ENCODE peak calls at places on chromosomes 13 and 19, in eight cellular contexts. One of them, this sample, is unnamed. For H3K9me3 and H3K4me1, the result is how much of the 10 kb centered on the place peaks cover.

GRCh38 chr13:84433024-84433423 is 550.8 kb upstream of the SLITRK1 start:
- DNase-seq in K562: no peak
- DNase-seq in IMR-90: peak
- DNase-seq in GM12878: no peak
- DNase-seq in mammary epithelial cell: no peak
- DNase-seq in NT2/D1: no peak
- DNase-seq in neuronal stem cell: no peak
- DNase-seq in fibroblast of lung: peak
- DNase-seq in this sample: no peak

GRCh38 chr19:33497151-33497777 is 24.3 kb downstream of the PEPD start:
- DNase-seq in K562: no peak
- DNase-seq in IMR-90: no peak
- DNase-seq in GM12878: no peak
- DNase-seq in mammary epithelial cell: no peak
- DNase-seq in NT2/D1: no peak
- DNase-seq in neuronal stem cell: no peak
- DNase-seq in fibroblast of lung: no peak
- DNase-seq in this sample: no peak

GRCh38 chr19:4350111-4350510 is 6.7 kb downstream of the MPND start:
- DNase-seq in K562: no peak
- DNase-seq in IMR-90: no peak
- DNase-seq in GM12878: no peak
- DNase-seq in mammary epithelial cell: no peak
- DNase-seq in NT2/D1: no peak
- DNase-seq in neuronal stem cell: no peak
- DNase-seq in fibroblast of lung: no peak
- DNase-seq in this sample: no peak

GRCh38 chr19:33465834-33466233 is 55.8 kb downstream of the PEPD start:
- DNase-seq in K562: no peak
- DNase-seq in IMR-90: no peak
- DNase-seq in GM12878: no peak
- DNase-seq in mammary epithelial cell: no peak
- DNase-seq in NT2/D1: no peak
- DNase-seq in neuronal stem cell: no peak
- DNase-seq in fibroblast of lung: no peak
- DNase-seq in this sample: no peak

GRCh38 chr13:77190349-77190748 is 136.5 kb downstream of the MYCBP2 start:
- DNase-seq in K562: no peak
- DNase-seq in IMR-90: no peak
- DNase-seq in GM12878: no peak
- DNase-seq in mammary epithelial cell: no peak
- DNase-seq in NT2/D1: no peak
- DNase-seq in neuronal stem cell: no peak
- DNase-seq in fibroblast of lung: no peak
- DNase-seq in this sample: no peak

GRCh38 chr19:19459707-19460251 is 54.3 kb downstream of the GATAD2A start:
- DNase-seq in K562: peak
- DNase-seq in IMR-90: peak
- DNase-seq in GM12878: no peak
- DNase-seq in mammary epithelial cell: no peak
- DNase-seq in NT2/D1: no peak
- DNase-seq in neuronal stem cell: no peak
- DNase-seq in fibroblast of lung: peak
- DNase-seq in this sample: no peak

GRCh38 chr13:77391475-77391874 is 64.6 kb upstream of the MYCBP2 start:
- DNase-seq in K562: no peak
- DNase-seq in IMR-90: no peak
- DNase-seq in GM12878: no peak
- DNase-seq in mammary epithelial cell: no peak
- DNase-seq in NT2/D1: no peak
- DNase-seq in neuronal stem cell: no peak
- DNase-seq in fibroblast of lung: no peak
- DNase-seq in this sample: no peak

GRCh38 chr19:10566658-10567410 is 1.0 kb upstream of the KRI1 start:
- DNase-seq in K562: peak
- DNase-seq in IMR-90: no peak
- DNase-seq in GM12878: peak
- DNase-seq in mammary epithelial cell: no peak
- DNase-seq in NT2/D1: no peak
- DNase-seq in neuronal stem cell: no peak
- DNase-seq in fibroblast of lung: no peak
- DNase-seq in this sample: peak

GRCh38 chr13:27487776-27488175 is 37.4 kb upstream of the MTIF3 start:
- DNase-seq in K562: no peak
- DNase-seq in IMR-90: no peak
- DNase-seq in GM12878: no peak
- DNase-seq in mammary epithelial cell: no peak
- DNase-seq in NT2/D1: no peak
- DNase-seq in neuronal stem cell: no peak
- DNase-seq in fibroblast of lung: no peak
- DNase-seq in this sample: no peak

GRCh38 chr13:44402902-44403719 is 29.5 kb downstream of the SERP2 start:
- DNase-seq in K562: no peak
- DNase-seq in IMR-90: no peak
- DNase-seq in GM12878: no peak
- DNase-seq in mammary epithelial cell: peak
- DNase-seq in NT2/D1: no peak
- DNase-seq in neuronal stem cell: no peak
- DNase-seq in fibroblast of lung: no peak
- DNase-seq in this sample: peak

GRCh38 chr13:100129605-100130004 is 40.7 kb downstream of the PCCA start:
- DNase-seq in K562: no peak
- DNase-seq in IMR-90: no peak
- DNase-seq in GM12878: peak
- DNase-seq in mammary epithelial cell: no peak
- DNase-seq in NT2/D1: peak
- DNase-seq in neuronal stem cell: no peak
- DNase-seq in fibroblast of lung: no peak
- DNase-seq in this sample: peak

GRCh38 chr19:17153996-17154395 is 61.2 kb upstream of the USE1 start:
- DNase-seq in K562: no peak
- DNase-seq in IMR-90: no peak
- DNase-seq in GM12878: no peak
- DNase-seq in mammary epithelial cell: no peak
- DNase-seq in NT2/D1: no peak
- DNase-seq in neuronal stem cell: no peak
- DNase-seq in fibroblast of lung: no peak
- DNase-seq in this sample: no peak

GRCh38 chr19:39430675-39431593 is 4.8 kb downstream of the RPS16 start:
- DNase-seq in K562: peak
- DNase-seq in IMR-90: peak
- DNase-seq in GM12878: no peak
- DNase-seq in mammary epithelial cell: peak
- DNase-seq in NT2/D1: no peak
- DNase-seq in neuronal stem cell: no peak
- DNase-seq in fibroblast of lung: peak
- DNase-seq in this sample: peak

GRCh38 chr19:42086188-42086736 is 10.3 kb downstream of the ZNF574 start:
- DNase-seq in K562: no peak
- DNase-seq in IMR-90: no peak
- DNase-seq in GM12878: no peak
- DNase-seq in mammary epithelial cell: no peak
- DNase-seq in NT2/D1: no peak
- DNase-seq in neuronal stem cell: no peak
- DNase-seq in fibroblast of lung: no peak
- DNase-seq in this sample: no peak

GRCh38 chr19:1295169-1296012 is 9.7 kb downstream of the EFNA2 start:
- DNase-seq in K562: peak
- DNase-seq in IMR-90: no peak
- DNase-seq in GM12878: no peak
- DNase-seq in mammary epithelial cell: no peak
- DNase-seq in NT2/D1: no peak
- DNase-seq in neuronal stem cell: no peak
- DNase-seq in fibroblast of lung: no peak
- DNase-seq in this sample: peak

GRCh38 chr19:38190061-38190460 is 34.0 kb downstream of the DPF1 start:
- DNase-seq in K562: no peak
- DNase-seq in IMR-90: no peak
- DNase-seq in GM12878: no peak
- DNase-seq in mammary epithelial cell: no peak
- DNase-seq in NT2/D1: no peak
- DNase-seq in neuronal stem cell: no peak
- DNase-seq in fibroblast of lung: no peak
- DNase-seq in this sample: no peak

GRCh38 chr13:23772717-23773116 is 116.5 kb downstream of the MIPEP start:
- DNase-seq in K562: no peak
- DNase-seq in IMR-90: no peak
- DNase-seq in GM12878: no peak
- DNase-seq in mammary epithelial cell: no peak
- DNase-seq in NT2/D1: no peak
- DNase-seq in neuronal stem cell: no peak
- DNase-seq in fibroblast of lung: no peak
- DNase-seq in this sample: no peak
- H3K9ac ChIP-seq in K562: no peak
- H3K9ac ChIP-seq in IMR-90: no peak
- H3K9ac ChIP-seq in GM12878: no peak
- H3K9ac ChIP-seq in mammary epithelial cell: no peak
- H3K9ac ChIP-seq in NT2/D1: no peak
- H3K9ac ChIP-seq in neuronal stem cell: no peak
- H3K9ac ChIP-seq in fibroblast of lung: no peak
- H3K9ac ChIP-seq in this sample: no peak

DNA sequence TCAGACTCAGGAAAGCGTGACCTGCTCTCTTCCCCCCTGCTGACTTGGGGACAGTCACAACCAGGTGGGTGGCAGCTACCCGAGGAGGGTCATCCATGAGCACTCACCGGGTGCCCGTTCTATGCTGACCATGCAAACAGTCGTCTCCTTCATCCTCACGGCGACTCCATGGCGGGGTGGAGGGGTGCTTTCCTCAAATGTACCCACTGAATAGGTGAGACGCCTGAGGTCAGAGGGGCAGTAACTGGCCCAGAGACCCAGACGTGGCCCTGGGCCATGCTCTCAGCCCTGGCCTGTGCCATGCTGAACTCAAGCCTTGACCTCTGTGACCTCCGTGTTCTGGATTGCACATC is 59.2 kb upstream of the TPM4 start:
- DNase-seq in K562: no peak
- DNase-seq in IMR-90: no peak
- DNase-seq in GM12878: no peak
- DNase-seq in mammary epithelial cell: no peak
- DNase-seq in NT2/D1: no peak
- DNase-seq in neuronal stem cell: no peak
- DNase-seq in fibroblast of lung: no peak
- DNase-seq in this sample: no peak
- H3K9me3 ChIP-seq in K562: under half
- H3K9me3 ChIP-seq in IMR-90: under half
- H3K9me3 ChIP-seq in GM12878: under half
- H3K9me3 ChIP-seq in mammary epithelial cell: under half
- H3K9me3 ChIP-seq in NT2/D1: under half
- H3K9me3 ChIP-seq in neuronal stem cell: under half
- H3K9me3 ChIP-seq in fibroblast of lung: under half
- H3K9me3 ChIP-seq in this sample: under half

DNA sequence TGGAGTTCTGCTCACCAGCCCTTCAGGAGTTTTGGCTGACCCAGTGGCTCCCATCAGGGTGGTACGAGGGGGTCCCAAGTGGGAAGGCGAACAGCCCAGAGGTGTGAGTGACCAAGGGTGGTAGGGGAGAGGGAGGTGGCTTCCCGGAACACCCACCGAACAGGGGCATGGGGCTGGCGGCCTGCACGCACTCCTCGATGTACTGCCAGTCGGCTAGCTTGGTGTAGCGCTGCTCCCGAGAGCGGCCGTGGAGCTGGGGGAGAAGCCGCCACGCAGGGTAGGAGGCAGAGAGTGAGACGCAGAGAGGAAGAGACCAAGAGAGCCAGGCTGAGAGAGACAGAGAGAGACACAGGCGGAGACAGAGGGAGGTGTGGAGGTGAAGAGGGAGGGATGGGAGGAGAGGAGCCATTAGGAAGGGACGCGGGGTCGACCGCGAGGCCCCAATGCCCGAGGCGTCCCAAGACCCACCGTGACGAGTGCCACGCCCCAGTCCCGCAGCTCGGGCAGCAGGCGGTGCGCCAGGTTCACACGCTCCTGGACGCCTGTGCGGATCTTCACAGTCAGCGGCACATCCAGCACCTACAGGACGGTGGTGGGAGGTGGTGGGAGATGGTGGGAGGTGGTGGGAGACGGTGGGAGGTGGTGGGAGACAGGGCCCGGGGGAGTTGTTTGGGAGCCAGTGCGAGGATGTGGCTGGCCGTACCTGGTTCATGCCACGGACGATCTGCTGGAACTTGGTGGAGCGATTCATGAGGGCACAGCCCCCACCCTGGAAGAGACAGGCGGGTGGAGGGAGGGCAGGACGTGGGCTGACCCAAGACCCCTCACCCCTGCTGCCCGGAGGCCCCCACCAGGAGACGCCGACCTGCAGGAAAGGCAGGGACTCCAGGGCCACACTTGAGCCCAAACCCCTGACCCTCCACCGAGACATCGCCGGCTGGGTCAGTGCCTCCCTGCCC is 2.3 kb upstream of the PRR22 start:
- DNase-seq in K562: no peak
- DNase-seq in IMR-90: no peak
- DNase-seq in GM12878: no peak
- DNase-seq in mammary epithelial cell: no peak
- DNase-seq in NT2/D1: no peak
- DNase-seq in neuronal stem cell: no peak
- DNase-seq in fibroblast of lung: no peak
- DNase-seq in this sample: no peak
- H3K4me1 ChIP-seq in K562: half or more
- H3K4me1 ChIP-seq in IMR-90: under half
- H3K4me1 ChIP-seq in GM12878: under half
- H3K4me1 ChIP-seq in mammary epithelial cell: under half
- H3K4me1 ChIP-seq in NT2/D1: under half
- H3K4me1 ChIP-seq in neuronal stem cell: under half
- H3K4me1 ChIP-seq in fibroblast of lung: under half
- H3K4me1 ChIP-seq in this sample: under half

GRCh38 chr13:21458816-21459701 is at the start of gene ZDHHC20:
- DNase-seq in K562: peak
- DNase-seq in IMR-90: peak
- DNase-seq in GM12878: no peak
- DNase-seq in mammary epithelial cell: peak
- DNase-seq in NT2/D1: no peak
- DNase-seq in neuronal stem cell: peak
- DNase-seq in fibroblast of lung: peak
- DNase-seq in this sample: peak

GRCh38 chr13:21458457-21458815 is 667 bp downstream of the ZDHHC20 start:
- DNase-seq in K562: peak
- DNase-seq in IMR-90: no peak
- DNase-seq in GM12878: no peak
- DNase-seq in mammary epithelial cell: peak
- DNase-seq in NT2/D1: no peak
- DNase-seq in neuronal stem cell: no peak
- DNase-seq in fibroblast of lung: no peak
- DNase-seq in this sample: peak

DNA sequence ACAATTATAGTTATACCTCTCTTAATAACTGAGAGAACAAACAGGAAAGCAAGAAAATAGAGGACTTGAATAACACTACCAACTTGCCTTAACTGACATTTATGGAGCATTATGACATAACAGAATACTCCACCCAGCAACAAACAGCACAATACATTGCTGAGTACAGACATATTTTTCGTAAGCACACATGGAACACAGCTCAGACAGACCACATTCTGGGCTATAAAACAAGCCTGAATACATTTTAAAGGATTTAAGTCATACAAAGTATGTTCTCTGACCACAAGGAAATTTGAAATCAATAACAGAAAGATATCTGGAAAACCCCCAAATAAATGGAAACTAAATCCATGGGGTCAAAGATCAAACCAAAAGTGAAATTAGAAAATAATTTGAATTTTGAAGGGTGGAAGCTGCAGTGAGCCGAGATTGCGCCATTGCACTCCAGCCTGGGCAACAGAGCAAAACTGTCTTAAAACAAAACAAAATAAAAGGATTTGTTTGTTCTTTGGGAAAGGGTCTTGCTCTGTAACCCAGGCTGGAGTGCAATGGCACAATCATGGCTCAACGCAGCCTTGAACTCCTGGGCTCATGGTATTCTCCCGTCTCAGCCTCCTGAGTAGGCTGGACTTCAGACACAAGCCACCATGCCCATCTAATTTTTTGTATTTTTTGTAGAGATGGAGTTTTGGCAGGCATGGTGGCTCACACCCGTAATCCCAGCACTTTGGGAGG is 5.6 kb downstream of the ZDHHC20 start:
- DNase-seq in K562: no peak
- DNase-seq in IMR-90: no peak
- DNase-seq in GM12878: no peak
- DNase-seq in mammary epithelial cell: no peak
- DNase-seq in NT2/D1: no peak
- DNase-seq in neuronal stem cell: no peak
- DNase-seq in fibroblast of lung: peak
- DNase-seq in this sample: no peak
- H3K9ac ChIP-seq in K562: no peak
- H3K9ac ChIP-seq in IMR-90: no peak
- H3K9ac ChIP-seq in GM12878: no peak
- H3K9ac ChIP-seq in mammary epithelial cell: no peak
- H3K9ac ChIP-seq in NT2/D1: no peak
- H3K9ac ChIP-seq in neuronal stem cell: no peak
- H3K9ac ChIP-seq in fibroblast of lung: no peak
- H3K9ac ChIP-seq in this sample: no peak